ENCODE peak calls at places on chromosomes 6 and 20, in seven cellular contexts. J is hepatic stellate cell; H is stimulated activated CD8-positive, alpha-beta memory T cell treated with anti-CD3 and anti-CD28 coated beads, Interleukin-15, amount 100 ng/mL, for 24 hours; M is GDM1; O is keratinocyte; K is AG08395; P is putamen. I is an unnamed sample.

GRCh38 chr6:72374864-72375263 is 247.0 kb upstream of the KCNQ5 start:
- DNase-seq in J (no peak), H (no peak), M (no peak), O (no peak), K (no peak), P (no peak), I (no peak)

GRCh38 chr20:16974080-16974854 is 226.1 kb downstream of the OTOR start:
- DNase-seq in J (no peak), H (no peak), M (no peak), O (no peak), K (no peak), P (no peak), I (no peak)

GRCh38 chr6:160041608-160042007 is 72.7 kb downstream of the IGF2R start:
- DNase-seq in J (peak; percentile 19), H (no peak), M (no peak), O (no peak), K (peak; percentile 67), P (peak; percentile 16), I (peak; percentile 16)

GRCh38 chr20:62426678-62427077 is 661 bp downstream of the RBBP8NL start:
- DNase-seq in J (no peak), H (no peak), M (no peak), O (no peak), K (no peak), P (no peak), I (no peak)

GRCh38 chr6:157800420-157801237 is 22.4 kb upstream of the SNX9 start:
- DNase-seq in J (peak; percentile 38), H (no peak), M (no peak), O (no peak), K (peak; percentile 66), P (no peak), I (no peak)

GRCh38 chr6:131061771-131062160 is 1.3 kb downstream of the EPB41L2 start:
- DNase-seq in J (no peak), H (no peak), M (no peak), O (no peak), K (no peak), P (no peak), I (peak; percentile 27)

GRCh38 chr20:21519136-21519584 is 5.3 kb upstream of the NKX2-2 start:
- DNase-seq in J (no peak), H (no peak), M (no peak), O (no peak), K (no peak), P (no peak), I (no peak)

GRCh38 chr6:40342674-40343230 is 244.4 kb downstream of the LRFN2 start:
- DNase-seq in J (no peak), H (no peak), M (no peak), O (no peak), K (no peak), P (peak; percentile 22), I (peak; percentile 52)

GRCh38 chr6:7311920-7312615 is 931 bp downstream of the SSR1 start:
- DNase-seq in J (no peak), H (peak; percentile 19), M (no peak), O (no peak), K (no peak), P (no peak), I (peak; percentile 5)

GRCh38 chr20:36728986-36729385 is 16.9 kb downstream of the NDRG3 start:
- DNase-seq in J (no peak), H (no peak), M (peak; percentile 42), O (no peak), K (no peak), P (no peak), I (no peak)

GRCh38 chr20:33664085-33664761 is 2.1 kb downstream of the C20orf144 start:
- DNase-seq in J (no peak), H (no peak), M (no peak), O (no peak), K (no peak), P (no peak), I (no peak)

GRCh38 chr20:63903796-63904570 is 9.1 kb downstream of the DNAJC5 start:
- DNase-seq in J (no peak), H (no peak), M (no peak), O (no peak), K (no peak), P (no peak), I (no peak)

GRCh38 chr20:32822189-32822588 is 2.4 kb downstream of the MAPRE1 start:
- DNase-seq in J (no peak), H (no peak), M (no peak), O (no peak), K (no peak), P (no peak), I (no peak)

GRCh38 chr6:71383891-71384489 is 95.4 kb downstream of the OGFRL1 start:
- DNase-seq in J (peak; percentile 7), H (no peak), M (no peak), O (no peak), K (peak; percentile 20), P (no peak), I (no peak)

GRCh38 chr6:145734486-145735355 is 599 bp downstream of the EPM2A start:
- DNase-seq in J (peak; percentile 76), H (peak; percentile 49), M (peak; percentile 87), O (no peak), K (peak; percentile 85), P (peak; percentile 87), I (peak; percentile 87)

GRCh38 chr20:58361549-58361948 is 27.5 kb upstream of the VAPB start:
- DNase-seq in J (peak; percentile 71), H (no peak), M (no peak), O (no peak), K (peak; percentile 73), P (no peak), I (no peak)

GRCh38 chr6:53796451-53796780 is 1.6 kb downstream of the LRRC1 start:
- DNase-seq in J (no peak), H (no peak), M (no peak), O (no peak), K (no peak), P (no peak), I (peak; percentile 58)

GRCh38 chr6:93787841-93788240 is 368.5 kb upstream of the EPHA7 start:
- DNase-seq in J (no peak), H (no peak), M (no peak), O (no peak), K (peak; percentile 1), P (no peak), I (no peak)

GRCh38 chr6:74899416-74899815 is 306.4 kb downstream of the COL12A1 start:
- DNase-seq in J (no peak), H (no peak), M (no peak), O (peak; percentile 23), K (no peak), P (no peak), I (no peak)

GRCh38 chr20:4046311-4046924 is 31.1 kb upstream of the RNF24 start:
- DNase-seq in J (no peak), H (no peak), M (no peak), O (no peak), K (no peak), P (no peak), I (no peak)

GRCh38 chr20:25256226-25256859 is 8.5 kb downstream of the PYGB start:
- DNase-seq in J (no peak), H (no peak), M (no peak), O (no peak), K (no peak), P (no peak), I (no peak)

GRCh38 chr20:5122861-5123260 is 3.1 kb upstream of the PCNA start:
- DNase-seq in J (no peak), H (no peak), M (no peak), O (no peak), K (no peak), P (no peak), I (no peak)

GRCh38 chr6:106225581-106225980 is 100.0 kb downstream of the ATG5 start:
- DNase-seq in J (no peak), H (no peak), M (no peak), O (no peak), K (no peak), P (no peak), I (no peak)

I was measured in globus pallidus.